ENCODE peak calls at places on chromosome 2, in seven cellular contexts. Z is breast epithelium, F is foreskin fibroblast, O is dorsolateral prefrontal cortex, X is psoas muscle, C is HL-60, U is astrocyte of the spinal cord. L is an unnamed sample.

GRCh38 chr2:225814554-225814953 is 415.0 kb downstream of the NYAP2 start:
- DNase-seq in C (no peak), O (no peak), X (no peak), Z (no peak), F (no peak), U (no peak), L (no peak)

GRCh38 chr2:47535991-47536390 is 133.0 kb downstream of the MSH2 start:
- DNase-seq in C (no peak), U (no peak), F (peak; percentile 36), O (no peak), Z (no peak), X (no peak), L (no peak)

GRCh38 chr2:44295636-44296359 is 20.5 kb downstream of the SLC3A1 start:
- DNase-seq in C (no peak), F (no peak), X (no peak), U (no peak), Z (no peak), O (no peak), L (no peak)

GRCh38 chr2:50513724-50514123 is 518.2 kb downstream of the NRXN1 start:
- DNase-seq in Z (no peak), X (no peak), C (no peak), U (no peak), F (no peak), O (no peak), L (no peak)

GRCh38 chr2:57397550-57398360 is 648.9 kb upstream of the VRK2 start:
- DNase-seq in F (no peak), O (no peak), Z (no peak), C (no peak), U (no peak), X (no peak), L (no peak)

GRCh38 chr2:26300234-26300641 is 45.7 kb upstream of the SELENOI start:
- DNase-seq in F (peak; percentile 33), X (no peak), Z (peak; percentile 66), O (no peak), U (peak; percentile 56), C (no peak), L (no peak)

GRCh38 chr2:73594241-73594640 is 48.0 kb downstream of the NAT8 start:
- DNase-seq in U (peak; percentile 60), Z (no peak), C (no peak), O (no peak), F (no peak), X (no peak), L (no peak)

GRCh38 chr2:80476535-80477117 is 172.1 kb upstream of the LRRTM1 start:
- DNase-seq in X (no peak), O (no peak), U (no peak), Z (no peak), C (no peak), F (no peak), L (no peak)

GRCh38 chr2:180707867-180708205 is 272.6 kb upstream of the UBE2E3 start:
- DNase-seq in O (no peak), C (peak; percentile 43), Z (no peak), F (peak; percentile 95), U (peak; percentile 88), X (no peak), L (no peak)

GRCh38 chr2:174495365-174496012 is 8.7 kb upstream of the GPR155 start:
- DNase-seq in F (no peak), X (no peak), Z (no peak), C (no peak), O (no peak), U (no peak), L (no peak)

GRCh38 chr2:105510761-105511669 is 112.2 kb upstream of the FHL2 start:
- DNase-seq in F (no peak), U (peak; percentile 69), C (no peak), O (no peak), Z (no peak), X (no peak), L (no peak)

GRCh38 chr2:120338015-120338414 is 7.9 kb upstream of the INHBB start:
- DNase-seq in U (no peak), O (no peak), F (no peak), Z (no peak), C (peak; percentile 53), X (no peak), L (no peak)

GRCh38 chr2:198731842-198732421 is 725.8 kb downstream of the SATB2 start:
- DNase-seq in X (no peak), Z (no peak), F (no peak), C (no peak), U (no peak), O (no peak), L (no peak)

GRCh38 chr2:46032996-46033395 is 264.2 kb upstream of the EPAS1 start:
- DNase-seq in X (no peak), Z (no peak), O (no peak), C (no peak), F (no peak), U (no peak), L (no peak)

GRCh38 chr2:174572556-174572955 is 25.0 kb downstream of the WIPF1 start:
- DNase-seq in Z (no peak), F (no peak), X (no peak), U (no peak), O (no peak), C (no peak), L (no peak)

GRCh38 chr2:104872866-104873688 is 19.2 kb downstream of the POU3F3 start:
- DNase-seq in C (no peak), X (no peak), F (peak; percentile 28), Z (peak; percentile 53), U (peak; percentile 74), O (peak; percentile 85), L (no peak)

GRCh38 chr2:139495851-139496250 is 715.7 kb upstream of the NXPH2 start:
- DNase-seq in O (no peak), F (no peak), U (no peak), C (no peak), Z (no peak), X (no peak), L (no peak)

GRCh38 chr2:119476301-119477117 is 44.9 kb downstream of the TMEM37 start:
- DNase-seq in U (peak; percentile 62), O (peak; percentile 46), C (peak; percentile 12), F (peak; percentile 19), Z (no peak), X (peak; percentile 55), L (no peak)

GRCh38 chr2:222291485-222291841 is 7.3 kb downstream of the PAX3 start:
- DNase-seq in U (no peak), O (no peak), C (no peak), F (no peak), Z (no peak), X (no peak), L (no peak)

GRCh38 chr2:219625179-219625578 is 2.3 kb upstream of the SLC4A3 start:
- DNase-seq in C (no peak), O (no peak), Z (no peak), F (no peak), U (no peak), X (no peak), L (no peak)

GRCh38 chr2:163686289-163686688 is 49.5 kb downstream of the FIGN start:
- DNase-seq in Z (no peak), O (no peak), X (no peak), F (no peak), U (no peak), C (no peak), L (no peak)

GRCh38 chr2:163681765-163682164 is 54.0 kb downstream of the FIGN start:
- DNase-seq in O (no peak), C (no peak), X (no peak), U (peak; percentile 64), Z (no peak), F (no peak), L (no peak)

GRCh38 chr2:163687213-163687612 is 48.6 kb downstream of the FIGN start:
- DNase-seq in O (no peak), U (no peak), Z (no peak), F (no peak), C (no peak), X (no peak), L (no peak)

DNA sequence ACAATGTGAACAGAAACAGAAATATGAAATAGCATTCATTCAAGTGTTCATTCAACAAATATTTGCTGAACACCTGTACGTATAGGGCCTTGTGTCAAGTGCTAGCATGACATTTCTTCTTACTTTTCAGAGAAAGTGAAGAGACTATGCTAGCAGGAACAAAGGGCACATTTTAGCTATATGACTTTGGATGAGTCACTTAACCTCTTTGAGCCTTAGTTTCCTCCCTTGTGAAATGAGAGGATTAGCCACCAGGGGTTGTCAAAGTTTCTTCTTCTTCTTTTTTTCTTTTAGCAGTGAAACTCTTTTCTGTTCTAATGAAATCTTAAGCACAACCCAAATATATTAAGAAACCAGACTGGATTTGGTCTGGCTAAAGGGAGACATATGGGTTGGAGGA is 53.1 kb downstream of the FIGN start:
- DNase-seq in U (peak; percentile 46), Z (no peak), O (no peak), X (no peak), C (no peak), F (peak; percentile 48), L (no peak)
- TF ChIP-seq CTCF in U (peak; percentile 36), Z (no peak), O (no peak), X (peak; percentile 5), C (no peak), F (peak; percentile 26), L (no peak)

DNA sequence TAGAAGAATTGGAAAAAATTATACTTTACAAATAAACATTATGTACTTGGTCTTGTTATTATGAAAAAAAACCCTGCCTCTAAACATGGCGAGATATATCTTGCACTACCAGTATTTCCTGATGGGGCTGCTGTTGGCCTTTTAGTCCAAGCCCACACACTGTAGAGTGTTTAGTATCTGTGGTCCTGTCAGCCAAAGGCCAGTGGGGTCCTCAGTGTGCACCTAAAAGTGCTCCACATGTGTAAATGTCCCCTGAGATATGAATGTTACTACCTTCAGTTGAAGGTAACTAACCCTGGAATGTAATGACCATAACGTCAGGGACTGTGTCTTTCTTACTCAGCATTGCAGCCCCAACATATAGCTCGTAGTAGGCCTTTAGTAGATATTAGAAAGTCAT is 71.1 kb upstream of the HK2 start:
- DNase-seq in C (no peak), F (no peak), Z (no peak), U (no peak), X (no peak), O (no peak), L (no peak)
- TF ChIP-seq CTCF in C (no peak), F (no peak), Z (no peak), U (no peak), X (peak; percentile 4), O (no peak), L (no peak)

GRCh38 chr2:240926516-240927389 is 20.6 kb downstream of the CROCC2 start:
- DNase-seq in O (peak; percentile 17), Z (no peak), X (peak; percentile 23), F (peak; percentile 54), C (no peak), U (no peak), L (peak; percentile 34)

GRCh38 chr2:240929364-240930095 is 23.4 kb downstream of the CROCC2 start:
- DNase-seq in O (peak; percentile 16), U (no peak), Z (peak; percentile 3), C (no peak), F (no peak), X (no peak), L (no peak)

GRCh38 chr2:240928476-240929363 is 22.6 kb downstream of the CROCC2 start:
- DNase-seq in Z (peak; percentile 5), U (no peak), F (no peak), X (no peak), O (no peak), C (no peak), L (no peak)

GRCh38 chr2:240925576-240926515 is 19.7 kb downstream of the CROCC2 start:
- DNase-seq in Z (no peak), F (no peak), O (peak; percentile 14), C (no peak), X (peak; percentile 6), U (no peak), L (peak; percentile 41)

GRCh38 chr2:240927390-240927781 is 21.2 kb downstream of the CROCC2 start:
- DNase-seq in F (no peak), X (no peak), O (no peak), Z (no peak), C (no peak), U (no peak), L (no peak)
- TF ChIP-seq CTCF in F (no peak), X (no peak), O (no peak), Z (no peak), C (no peak), U (no peak), L (no peak)

GRCh38 chr2:32418777-32419176 is 62.0 kb downstream of the BIRC6 start:
- DNase-seq in C (no peak), U (peak; percentile 72), F (peak; percentile 12), Z (no peak), O (no peak), X (no peak), L (no peak)
- TF ChIP-seq CTCF in C (no peak), U (no peak), F (no peak), Z (no peak), O (no peak), X (no peak), L (no peak)